ENCODE peak calls at places on chromosomes 6 and 20, in ten cellular contexts. A, J, D, N, T, U, G, Q, L and S are unnamed samples. For H3K36me3, the result is how much of the 10 kb centered on the place peaks cover.

GRCh38 chr20:40251284-40251932 is 437.6 kb downstream of the MAFB start:
- DNase-seq in A (peak), J (peak), D (no peak), N (peak), T (peak), U (no peak), G (no peak), Q (no peak), L (peak), S (peak)

GRCh38 chr6:72553531-72554202 is 68.2 kb upstream of the KCNQ5 start:
- DNase-seq in A (no peak), J (no peak), D (no peak), N (peak), T (no peak), U (no peak), G (no peak), Q (no peak), L (no peak), S (no peak)

GRCh38 chr20:45489083-45489531 is 19.6 kb downstream of the WFDC2 start:
- DNase-seq in A (no peak), J (no peak), D (no peak), N (no peak), T (no peak), U (no peak), G (no peak), Q (no peak), L (peak), S (peak)

GRCh38 chr6:170407200-170407599 is 100.6 kb downstream of the FAM120B start:
- DNase-seq in A (no peak), J (no peak), D (no peak), N (no peak), T (no peak), U (no peak), G (no peak), Q (no peak), L (no peak), S (no peak)

GRCh38 chr6:137767931-137768690 is 98.9 kb upstream of the TNFAIP3 start:
- DNase-seq in A (no peak), J (no peak), D (no peak), N (peak), T (no peak), U (no peak), G (no peak), Q (no peak), L (no peak), S (no peak)

GRCh38 chr6:80638222-80639055 is 532.0 kb downstream of the BCKDHB start:
- DNase-seq in A (peak), J (peak), D (no peak), N (peak), T (peak), U (peak), G (peak), Q (no peak), L (peak), S (peak)

GRCh38 chr6:104718672-104719071 is 141.0 kb downstream of the HACE1 start:
- DNase-seq in A (no peak), J (no peak), D (no peak), N (no peak), T (no peak), U (no peak), G (no peak), Q (no peak), L (no peak), S (no peak)

GRCh38 chr6:14072084-14072483 is 45.5 kb upstream of the CD83 start:
- DNase-seq in A (no peak), J (no peak), D (no peak), N (peak), T (no peak), U (no peak), G (no peak), Q (no peak), L (no peak), S (no peak)

GRCh38 chr6:148425443-148425842 is 82.8 kb downstream of the SASH1 start:
- DNase-seq in A (no peak), J (no peak), D (no peak), N (no peak), T (no peak), U (no peak), G (no peak), Q (no peak), L (no peak), S (no peak)

GRCh38 chr6:134437376-134437775 is 119.5 kb upstream of the SGK1 start:
- DNase-seq in A (peak), J (no peak), D (no peak), N (peak), T (no peak), U (no peak), G (no peak), Q (no peak), L (no peak), S (peak)

GRCh38 chr6:89154131-89154530 is 8.3 kb downstream of the PM20D2 start:
- DNase-seq in A (no peak), J (no peak), D (no peak), N (peak), T (no peak), U (no peak), G (no peak), Q (no peak), L (no peak), S (no peak)

GRCh38 chr6:37038297-37039198 is 33.1 kb downstream of the FGD2 start:
- DNase-seq in A (no peak), J (peak), D (peak), N (peak), T (no peak), U (no peak), G (peak), Q (peak), L (no peak), S (peak)

GRCh38 chr6:163459536-163459935 is 45.0 kb downstream of the QKI start:
- DNase-seq in A (no peak), J (no peak), D (no peak), N (peak), T (no peak), U (no peak), G (no peak), Q (no peak), L (no peak), S (no peak)

GRCh38 chr6:43296780-43297494 is 1.1 kb upstream of the SLC22A7 start:
- DNase-seq in A (no peak), J (no peak), D (no peak), N (no peak), T (no peak), U (no peak), G (no peak), Q (no peak), L (no peak), S (no peak)

GRCh38 chr6:158894192-158894591 is 75.0 kb upstream of the EZR start:
- DNase-seq in A (no peak), J (no peak), D (no peak), N (peak), T (no peak), U (no peak), G (no peak), Q (no peak), L (peak), S (no peak)

GRCh38 chr20:35329435-35330139 is 37.4 kb upstream of the FAM83C start:
- DNase-seq in A (peak), J (no peak), D (no peak), N (peak), T (peak), U (no peak), G (peak), Q (no peak), L (no peak), S (no peak)

GRCh38 chr6:90411292-90411781 is 114.7 kb upstream of the BACH2 start:
- DNase-seq in A (no peak), J (no peak), D (no peak), N (no peak), T (no peak), U (no peak), G (peak), Q (no peak), L (peak), S (no peak)

GRCh38 chr20:46348231-46348803 is 40.0 kb upstream of the CDH22 start:
- DNase-seq in A (no peak), J (peak), D (no peak), N (peak), T (no peak), U (no peak), G (no peak), Q (peak), L (no peak), S (no peak)

GRCh38 chr6:69816569-69816968 is 19.8 kb upstream of the LMBRD1 start:
- DNase-seq in A (no peak), J (no peak), D (no peak), N (no peak), T (no peak), U (no peak), G (no peak), Q (no peak), L (no peak), S (no peak)

GRCh38 chr20:15154070-15154469 is 816.7 kb upstream of the FLRT3 start:
- DNase-seq in A (no peak), J (no peak), D (no peak), N (no peak), T (no peak), U (peak), G (no peak), Q (no peak), L (no peak), S (no peak)

GRCh38 chr6:27986928-27987725 is 30.1 kb downstream of the OR2B6 start:
- DNase-seq in A (no peak), J (no peak), D (no peak), N (peak), T (no peak), U (no peak), G (no peak), Q (no peak), L (no peak), S (no peak)

GRCh38 chr20:46087161-46087560 is 2.6 kb downstream of the NCOA5 start:
- DNase-seq in A (no peak), J (no peak), D (no peak), N (peak), T (peak), U (no peak), G (no peak), Q (no peak), L (no peak), S (no peak)

GRCh38 chr20:2316847-2317495 is 21.2 kb downstream of the TGM3 start:
- DNase-seq in A (no peak), J (no peak), D (no peak), N (no peak), T (no peak), U (no peak), G (no peak), Q (no peak), L (no peak), S (no peak)

GRCh38 chr6:153790881-153791473 is 248.1 kb upstream of the OPRM1 start:
- DNase-seq in A (no peak), J (no peak), D (no peak), N (no peak), T (peak), U (no peak), G (no peak), Q (no peak), L (peak), S (no peak)

GRCh38 chr6:46014511-46015118 is 1.0 kb downstream of the CLIC5 start:
- DNase-seq in A (peak), J (no peak), D (peak), N (no peak), T (no peak), U (peak), G (no peak), Q (no peak), L (no peak), S (no peak)

GRCh38 chr20:25394276-25394675 is 3.6 kb upstream of the ABHD12 start:
- DNase-seq in A (no peak), J (no peak), D (no peak), N (no peak), T (no peak), U (peak), G (no peak), Q (no peak), L (no peak), S (no peak)

GRCh38 chr20:49742948-49743347 is 29.3 kb upstream of the B4GALT5 start:
- DNase-seq in A (no peak), J (no peak), D (no peak), N (no peak), T (no peak), U (no peak), G (no peak), Q (no peak), L (no peak), S (no peak)

GRCh38 chr20:25338112-25339023 is 52.3 kb downstream of the ABHD12 start:
- DNase-seq in A (no peak), J (no peak), D (no peak), N (no peak), T (peak), U (peak), G (peak), Q (no peak), L (no peak), S (no peak)

GRCh38 chr6:56699066-56699654 is 56.5 kb upstream of the DST start:
- DNase-seq in A (no peak), J (no peak), D (no peak), N (peak), T (peak), U (no peak), G (no peak), Q (no peak), L (no peak), S (no peak)

GRCh38 chr20:53597085-53597482 is 3.4 kb upstream of the ZNF217 start:
- DNase-seq in A (no peak), J (no peak), D (peak), N (no peak), T (peak), U (peak), G (peak), Q (no peak), L (no peak), S (no peak)

GRCh38 chr20:61447950-61448349 is 195.9 kb downstream of the CDH4 start:
- DNase-seq in A (no peak), J (no peak), D (no peak), N (no peak), T (no peak), U (no peak), G (no peak), Q (no peak), L (no peak), S (no peak)

GRCh38 chr6:103280417-103280816 is 1579.3 kb downstream of the HACE1 start:
- DNase-seq in A (no peak), J (no peak), D (no peak), N (no peak), T (no peak), U (no peak), G (no peak), Q (no peak), L (no peak), S (no peak)

GRCh38 chr20:37305839-37306238 is 16.4 kb downstream of the MANBAL start:
- DNase-seq in A (no peak), J (no peak), D (no peak), N (no peak), T (no peak), U (no peak), G (no peak), Q (no peak), L (no peak), S (no peak)
- H3K36me3 ChIP-seq in A (under half), J (half or more), D (half or more), N (under half), T (half or more), U (under half), G (half or more), Q (under half), L (under half), S (under half)

GRCh38 chr6:125151715-125152114 is 1.9 kb upstream of the TPD52L1 start:
- DNase-seq in A (no peak), J (no peak), D (no peak), N (no peak), T (no peak), U (no peak), G (no peak), Q (no peak), L (no peak), S (no peak)

GRCh38 chr6:125155344-125155743 is 1.8 kb downstream of the TPD52L1 start:
- DNase-seq in A (no peak), J (no peak), D (no peak), N (no peak), T (no peak), U (peak), G (no peak), Q (no peak), L (no peak), S (no peak)

GRCh38 chr6:125156496-125156895 is 2.9 kb downstream of the TPD52L1 start:
- DNase-seq in A (no peak), J (no peak), D (no peak), N (no peak), T (no peak), U (no peak), G (no peak), Q (no peak), L (no peak), S (no peak)

GRCh38 chr6:125154184-125155135 is 887 bp downstream of the TPD52L1 start:
- DNase-seq in A (peak), J (peak), D (peak), N (no peak), T (peak), U (peak), G (no peak), Q (peak), L (peak), S (peak)

DNA sequence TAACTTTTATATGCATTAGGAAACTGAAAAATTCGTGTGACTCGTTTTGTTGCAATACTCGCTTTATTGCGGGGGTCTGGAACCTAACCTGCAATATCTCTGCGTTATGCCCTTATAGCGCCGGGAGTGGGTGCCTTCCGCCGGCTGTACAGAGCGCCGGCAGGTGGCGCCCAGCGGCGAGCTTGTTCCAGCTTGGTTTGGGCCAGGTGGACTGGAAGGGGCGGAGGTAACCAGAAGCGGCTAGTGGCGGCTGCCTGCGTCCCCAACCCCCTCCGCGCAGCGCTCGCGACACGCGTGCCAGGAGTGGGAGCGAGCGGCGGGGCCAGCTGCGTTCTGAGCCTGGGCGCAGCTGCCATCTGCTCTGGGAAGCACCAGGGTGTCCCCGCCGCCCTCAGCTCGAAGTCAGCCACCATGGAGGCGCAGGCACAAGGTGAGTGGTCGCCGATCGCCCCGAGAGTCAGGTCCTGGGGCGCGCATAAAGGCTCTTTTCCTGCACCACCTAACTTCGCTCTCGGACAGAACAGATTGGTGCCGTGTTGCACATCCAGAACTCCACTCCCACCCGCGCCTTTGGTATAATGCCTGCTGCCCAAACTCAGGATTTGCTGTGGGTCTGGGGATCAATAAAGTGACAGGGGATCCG is at the start of gene TPD52L1:
- DNase-seq in A (peak), J (peak), D (peak), N (peak), T (peak), U (peak), G (peak), Q (peak), L (peak), S (peak)
- TF ChIP-seq POLR2A in A (no peak), J (no peak), D (no peak), N (no peak), T (no peak), U (peak), G (no peak), Q (no peak), L (no peak), S (peak)

GRCh38 chr20:57377350-57377749 is 13.8 kb upstream of the RBM38 start:
- DNase-seq in A (no peak), J (no peak), D (no peak), N (no peak), T (no peak), U (no peak), G (no peak), Q (no peak), L (no peak), S (no peak)

GRCh38 chr20:57380081-57380750 is 11.0 kb upstream of the RBM38 start:
- DNase-seq in A (no peak), J (no peak), D (no peak), N (no peak), T (no peak), U (no peak), G (peak), Q (no peak), L (no peak), S (no peak)

GRCh38 chr20:57379263-57379647 is 11.9 kb upstream of the RBM38 start:
- DNase-seq in A (no peak), J (no peak), D (no peak), N (no peak), T (no peak), U (no peak), G (no peak), Q (no peak), L (no peak), S (no peak)

GRCh38 chr20:57378107-57378506 is 13.1 kb upstream of the RBM38 start:
- DNase-seq in A (no peak), J (no peak), D (no peak), N (no peak), T (no peak), U (no peak), G (peak), Q (no peak), L (no peak), S (no peak)

GRCh38 chr20:57378646-57379262 is 12.4 kb upstream of the RBM38 start:
- DNase-seq in A (no peak), J (no peak), D (no peak), N (no peak), T (no peak), U (no peak), G (no peak), Q (no peak), L (no peak), S (no peak)
- H3K36me3 ChIP-seq in A (under half), J (half or more), D (half or more), N (under half), T (half or more), U (under half), G (half or more), Q (under half), L (under half), S (under half)

DNA sequence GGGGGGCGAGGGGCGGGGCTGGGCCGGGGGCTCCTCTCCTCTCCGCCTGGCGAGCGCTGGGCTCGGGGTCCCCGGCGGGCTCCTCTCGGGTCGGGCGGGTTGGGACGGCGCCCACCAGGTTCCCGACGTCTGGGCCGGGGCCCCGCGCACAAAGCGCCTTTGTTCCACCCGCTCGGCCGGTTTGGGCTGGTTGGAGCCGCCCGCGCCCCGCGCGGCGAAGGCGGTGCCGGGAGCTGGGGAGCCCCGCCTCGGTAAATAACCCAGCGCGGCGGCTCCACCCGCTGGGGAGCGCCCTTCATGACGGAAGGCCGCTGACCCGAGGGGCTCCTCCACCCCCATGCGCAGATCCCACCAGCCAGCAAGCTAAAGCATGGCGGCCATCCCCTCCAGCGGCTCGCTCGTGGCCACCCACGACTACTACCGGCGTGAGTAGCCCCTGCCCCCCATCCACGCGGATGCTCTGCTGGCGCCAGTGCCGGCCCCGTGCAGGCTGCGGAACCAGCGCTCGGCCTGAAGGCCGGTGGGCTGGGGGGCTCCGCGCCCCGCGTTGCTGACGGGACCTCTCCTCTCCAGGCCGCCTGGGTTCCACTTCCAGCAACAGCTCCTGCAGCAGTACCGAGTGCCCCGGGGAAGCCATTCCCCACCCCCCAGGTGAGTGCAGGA is 505 bp downstream of the PPDPF start:
- DNase-seq in A (peak), J (peak), D (peak), N (peak), T (peak), U (peak), G (peak), Q (peak), L (no peak), S (no peak)
- TF ChIP-seq POLR2A in A (no peak), J (no peak), D (no peak), N (no peak), T (peak), U (no peak), G (no peak), Q (no peak), L (no peak), S (no peak)

GRCh38 chr6:165508321-165508889 is 154.6 kb downstream of the PDE10A start:
- DNase-seq in A (no peak), J (no peak), D (no peak), N (no peak), T (no peak), U (no peak), G (no peak), Q (no peak), L (no peak), S (no peak)
- H3K36me3 ChIP-seq in A (under half), J (under half), D (under half), N (under half), T (under half), U (under half), G (under half), Q (under half), L (under half), S (under half)

GRCh38 chr6:99424761-99425646 is at the start of gene PNISR:
- DNase-seq in A (peak), J (peak), D (peak), N (peak), T (peak), U (peak), G (peak), Q (peak), L (peak), S (peak)
- TF ChIP-seq POLR2A in A (peak), J (peak), D (no peak), N (peak), T (peak), U (peak), G (no peak), Q (peak), L (peak), S (peak)